ENCODE peak calls at places on chromosomes 5 and 9, in ten cellular contexts. One of them, this sample, is unnamed.

GRCh38 chr9:4955836-4956235 is 29.2 kb upstream of the JAK2 start:
- DNase-seq in tibial artery: no peak
- DNase-seq in left lung: no peak
- DNase-seq in adrenal gland: no peak
- DNase-seq in tibial nerve: no peak
- DNase-seq in CD8-positive, alpha-beta T cell: no peak
- DNase-seq in neural progenitor cell: no peak
- DNase-seq in HCT116: no peak
- DNase-seq in heart left ventricle: no peak
- DNase-seq in GM23338: no peak
- DNase-seq in this sample: no peak

GRCh38 chr9:76761448-76761847 is 2.8 kb upstream of the PCA3 start:
- DNase-seq in tibial artery: no peak
- DNase-seq in left lung: no peak
- DNase-seq in adrenal gland: no peak
- DNase-seq in tibial nerve: no peak
- DNase-seq in CD8-positive, alpha-beta T cell: no peak
- DNase-seq in neural progenitor cell: no peak
- DNase-seq in HCT116: no peak
- DNase-seq in heart left ventricle: no peak
- DNase-seq in GM23338: peak; percentile 13
- DNase-seq in this sample: no peak

GRCh38 chr9:113151696-113152630 is 1.2 kb downstream of the SLC31A2 start:
- DNase-seq in tibial artery: no peak
- DNase-seq in left lung: no peak
- DNase-seq in adrenal gland: no peak
- DNase-seq in tibial nerve: peak; percentile 14
- DNase-seq in CD8-positive, alpha-beta T cell: peak; percentile 5
- DNase-seq in neural progenitor cell: no peak
- DNase-seq in HCT116: no peak
- DNase-seq in heart left ventricle: no peak
- DNase-seq in GM23338: no peak
- DNase-seq in this sample: no peak

GRCh38 chr5:115543931-115544370 is 624 bp downstream of the FEM1C start:
- DNase-seq in tibial artery: peak; percentile 78
- DNase-seq in left lung: peak; percentile 64
- DNase-seq in adrenal gland: peak; percentile 54
- DNase-seq in tibial nerve: peak; percentile 60
- DNase-seq in CD8-positive, alpha-beta T cell: peak; percentile 69
- DNase-seq in neural progenitor cell: peak; percentile 61
- DNase-seq in HCT116: no peak
- DNase-seq in heart left ventricle: peak; percentile 51
- DNase-seq in GM23338: peak; percentile 43
- DNase-seq in this sample: peak; percentile 52

GRCh38 chr5:92380069-92380770 is 997.1 kb upstream of the ARRDC3 start:
- DNase-seq in tibial artery: no peak
- DNase-seq in left lung: no peak
- DNase-seq in adrenal gland: no peak
- DNase-seq in tibial nerve: no peak
- DNase-seq in CD8-positive, alpha-beta T cell: no peak
- DNase-seq in neural progenitor cell: no peak
- DNase-seq in HCT116: no peak
- DNase-seq in heart left ventricle: no peak
- DNase-seq in GM23338: no peak
- DNase-seq in this sample: no peak

GRCh38 chr5:179239256-179240135 is 105.8 kb downstream of the ADAMTS2 start:
- DNase-seq in tibial artery: peak; percentile 39
- DNase-seq in left lung: no peak
- DNase-seq in adrenal gland: no peak
- DNase-seq in tibial nerve: no peak
- DNase-seq in CD8-positive, alpha-beta T cell: no peak
- DNase-seq in neural progenitor cell: no peak
- DNase-seq in HCT116: no peak
- DNase-seq in heart left ventricle: peak; percentile 4
- DNase-seq in GM23338: no peak
- DNase-seq in this sample: no peak

GRCh38 chr5:176847155-176847554 is 36.8 kb downstream of the UNC5A start:
- DNase-seq in tibial artery: no peak
- DNase-seq in left lung: no peak
- DNase-seq in adrenal gland: no peak
- DNase-seq in tibial nerve: no peak
- DNase-seq in CD8-positive, alpha-beta T cell: no peak
- DNase-seq in neural progenitor cell: no peak
- DNase-seq in HCT116: no peak
- DNase-seq in heart left ventricle: peak; percentile 9
- DNase-seq in GM23338: no peak
- DNase-seq in this sample: no peak

GRCh38 chr5:171427318-171428167 is 8.1 kb downstream of the FGF18 start:
- DNase-seq in tibial artery: peak; percentile 40
- DNase-seq in left lung: no peak
- DNase-seq in adrenal gland: no peak
- DNase-seq in tibial nerve: no peak
- DNase-seq in CD8-positive, alpha-beta T cell: peak; percentile 31
- DNase-seq in neural progenitor cell: no peak
- DNase-seq in HCT116: no peak
- DNase-seq in heart left ventricle: peak; percentile 88
- DNase-seq in GM23338: no peak
- DNase-seq in this sample: peak; percentile 50

GRCh38 chr9:17578577-17578910 is 322 bp upstream of the SH3GL2 start:
- DNase-seq in tibial artery: no peak
- DNase-seq in left lung: no peak
- DNase-seq in adrenal gland: no peak
- DNase-seq in tibial nerve: no peak
- DNase-seq in CD8-positive, alpha-beta T cell: no peak
- DNase-seq in neural progenitor cell: no peak
- DNase-seq in HCT116: no peak
- DNase-seq in heart left ventricle: no peak
- DNase-seq in GM23338: no peak
- DNase-seq in this sample: no peak
- H3K27me3 ChIP-seq in tibial artery: no peaks in the 10 kb centered on the region
- H3K27me3 ChIP-seq in left lung: peaks cover 38% of the 10 kb centered on the region
- H3K27me3 ChIP-seq in adrenal gland: peaks cover 42% of the 10 kb centered on the region
- H3K27me3 ChIP-seq in tibial nerve: no peaks in the 10 kb centered on the region
- H3K27me3 ChIP-seq in CD8-positive, alpha-beta T cell: peaks cover 8% of the 10 kb centered on the region
- H3K27me3 ChIP-seq in neural progenitor cell: peaks cover 69% of the 10 kb centered on the region
- H3K27me3 ChIP-seq in HCT116: peaks cover 3% of the 10 kb centered on the region
- H3K27me3 ChIP-seq in heart left ventricle: peaks cover 39% of the 10 kb centered on the region
- H3K27me3 ChIP-seq in GM23338: peaks cover 46% of the 10 kb centered on the region
- H3K27me3 ChIP-seq in this sample: peaks cover 6% of the 10 kb centered on the region

GRCh38 chr5:139691275-139691629 is 43.1 kb downstream of the CXXC5 start:
- DNase-seq in tibial artery: no peak
- DNase-seq in left lung: no peak
- DNase-seq in adrenal gland: no peak
- DNase-seq in tibial nerve: no peak
- DNase-seq in CD8-positive, alpha-beta T cell: no peak
- DNase-seq in neural progenitor cell: no peak
- DNase-seq in HCT116: no peak
- DNase-seq in heart left ventricle: no peak
- DNase-seq in GM23338: no peak
- DNase-seq in this sample: no peak

GRCh38 chr5:139688712-139689413 is 40.7 kb downstream of the CXXC5 start:
- DNase-seq in tibial artery: no peak
- DNase-seq in left lung: no peak
- DNase-seq in adrenal gland: no peak
- DNase-seq in tibial nerve: no peak
- DNase-seq in CD8-positive, alpha-beta T cell: no peak
- DNase-seq in neural progenitor cell: no peak
- DNase-seq in HCT116: no peak
- DNase-seq in heart left ventricle: no peak
- DNase-seq in GM23338: peak; percentile 49
- DNase-seq in this sample: no peak

GRCh38 chr5:139689631-139690384 is 41.7 kb downstream of the CXXC5 start:
- DNase-seq in tibial artery: no peak
- DNase-seq in left lung: no peak
- DNase-seq in adrenal gland: peak; percentile 29
- DNase-seq in tibial nerve: peak; percentile 67
- DNase-seq in CD8-positive, alpha-beta T cell: no peak
- DNase-seq in neural progenitor cell: no peak
- DNase-seq in HCT116: no peak
- DNase-seq in heart left ventricle: no peak
- DNase-seq in GM23338: peak; percentile 72
- DNase-seq in this sample: no peak

GRCh38 chr5:139692148-139692547 is 44.0 kb downstream of the CXXC5 start:
- DNase-seq in tibial artery: no peak
- DNase-seq in left lung: no peak
- DNase-seq in adrenal gland: no peak
- DNase-seq in tibial nerve: no peak
- DNase-seq in CD8-positive, alpha-beta T cell: no peak
- DNase-seq in neural progenitor cell: no peak
- DNase-seq in HCT116: no peak
- DNase-seq in heart left ventricle: no peak
- DNase-seq in GM23338: no peak
- DNase-seq in this sample: no peak

DNA sequence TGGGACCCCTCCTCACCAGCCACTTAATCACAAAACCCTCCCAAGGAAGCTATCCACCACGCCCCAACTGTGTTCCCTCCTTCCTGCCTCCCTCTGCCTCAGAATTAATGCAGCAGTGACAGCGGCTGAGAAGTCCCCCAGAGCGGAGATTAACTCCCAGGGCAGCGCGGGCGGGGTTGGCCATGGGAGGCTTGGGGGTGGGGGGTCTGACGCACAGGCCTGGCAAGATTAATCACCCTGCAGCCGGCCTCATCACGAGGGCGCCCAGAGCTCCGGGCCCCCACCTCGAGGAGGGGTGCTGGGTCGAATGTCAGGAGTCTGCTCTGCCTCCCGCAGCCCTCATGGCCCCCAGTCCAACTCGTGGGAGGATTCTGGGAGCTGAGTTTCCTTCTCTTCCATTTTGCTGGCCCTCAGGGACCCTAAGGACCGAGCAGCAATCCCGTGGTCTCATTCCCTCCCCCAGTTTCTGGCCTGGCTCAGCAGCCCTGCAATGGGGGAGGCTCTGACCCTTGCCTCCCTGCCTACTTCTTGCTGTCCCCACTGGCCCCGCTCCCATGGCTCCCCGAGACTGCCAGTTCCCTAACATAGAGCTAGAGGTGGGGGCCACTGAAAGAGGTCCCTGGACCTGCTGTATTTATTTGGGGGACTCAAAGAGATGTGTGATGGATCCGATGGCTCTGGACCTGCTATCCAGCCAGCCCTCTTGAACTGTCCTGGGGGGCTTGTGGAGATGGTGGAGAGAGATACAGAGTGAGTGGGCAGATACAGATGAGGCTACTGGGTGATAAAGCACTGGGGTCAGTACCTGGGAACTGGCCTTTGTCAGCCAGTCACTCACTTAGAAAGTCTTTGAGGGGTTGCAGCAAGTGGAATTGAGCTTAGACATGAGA is 42.5 kb downstream of the CXXC5 start:
- DNase-seq in tibial artery: peak; percentile 83
- DNase-seq in left lung: no peak
- DNase-seq in adrenal gland: peak; percentile 37
- DNase-seq in tibial nerve: no peak
- DNase-seq in CD8-positive, alpha-beta T cell: no peak
- DNase-seq in neural progenitor cell: peak; percentile 76
- DNase-seq in HCT116: no peak
- DNase-seq in heart left ventricle: no peak
- DNase-seq in GM23338: peak; percentile 48
- DNase-seq in this sample: no peak
- TF ChIP-seq CTCF in tibial artery: no peak
- TF ChIP-seq CTCF in left lung: no peak
- TF ChIP-seq CTCF in adrenal gland: no peak
- TF ChIP-seq CTCF in tibial nerve: no peak
- TF ChIP-seq CTCF in CD8-positive, alpha-beta T cell: peak; percentile 11
- TF ChIP-seq CTCF in neural progenitor cell: no peak
- TF ChIP-seq CTCF in HCT116: no peak
- TF ChIP-seq CTCF in heart left ventricle: no peak
- TF ChIP-seq CTCF in GM23338: no peak
- TF ChIP-seq CTCF in this sample: no peak

GRCh38 chr9:114606068-114606467 is 5.0 kb upstream of the TMEM268 start:
- DNase-seq in tibial artery: no peak
- DNase-seq in left lung: no peak
- DNase-seq in adrenal gland: no peak
- DNase-seq in tibial nerve: no peak
- DNase-seq in CD8-positive, alpha-beta T cell: no peak
- DNase-seq in neural progenitor cell: no peak
- DNase-seq in HCT116: no peak
- DNase-seq in heart left ventricle: no peak
- DNase-seq in GM23338: peak; percentile 29
- DNase-seq in this sample: no peak

GRCh38 chr9:114604974-114605373 is 6.1 kb upstream of the TMEM268 start:
- DNase-seq in tibial artery: no peak
- DNase-seq in left lung: no peak
- DNase-seq in adrenal gland: no peak
- DNase-seq in tibial nerve: no peak
- DNase-seq in CD8-positive, alpha-beta T cell: no peak
- DNase-seq in neural progenitor cell: no peak
- DNase-seq in HCT116: no peak
- DNase-seq in heart left ventricle: no peak
- DNase-seq in GM23338: no peak
- DNase-seq in this sample: no peak

GRCh38 chr9:114606597-114607207 is 4.4 kb upstream of the TMEM268 start:
- DNase-seq in tibial artery: no peak
- DNase-seq in left lung: no peak
- DNase-seq in adrenal gland: peak; percentile 72
- DNase-seq in tibial nerve: peak; percentile 23
- DNase-seq in CD8-positive, alpha-beta T cell: no peak
- DNase-seq in neural progenitor cell: no peak
- DNase-seq in HCT116: no peak
- DNase-seq in heart left ventricle: peak; percentile 66
- DNase-seq in GM23338: no peak
- DNase-seq in this sample: no peak

GRCh38 chr9:114608525-114608796 is 2.6 kb upstream of the TMEM268 start:
- DNase-seq in tibial artery: no peak
- DNase-seq in left lung: no peak
- DNase-seq in adrenal gland: no peak
- DNase-seq in tibial nerve: no peak
- DNase-seq in CD8-positive, alpha-beta T cell: no peak
- DNase-seq in neural progenitor cell: no peak
- DNase-seq in HCT116: no peak
- DNase-seq in heart left ventricle: no peak
- DNase-seq in GM23338: no peak
- DNase-seq in this sample: no peak

GRCh38 chr9:114607671-114608524 is 3.2 kb upstream of the TMEM268 start:
- DNase-seq in tibial artery: no peak
- DNase-seq in left lung: no peak
- DNase-seq in adrenal gland: no peak
- DNase-seq in tibial nerve: no peak
- DNase-seq in CD8-positive, alpha-beta T cell: no peak
- DNase-seq in neural progenitor cell: no peak
- DNase-seq in HCT116: no peak
- DNase-seq in heart left ventricle: no peak
- DNase-seq in GM23338: no peak
- DNase-seq in this sample: no peak
- H3K4me1 ChIP-seq in tibial artery: peaks cover 10% of the 10 kb centered on the region
- H3K4me1 ChIP-seq in left lung: peaks cover 3% of the 10 kb centered on the region
- H3K4me1 ChIP-seq in adrenal gland: peaks cover 21% of the 10 kb centered on the region
- H3K4me1 ChIP-seq in tibial nerve: peaks cover 27% of the 10 kb centered on the region
- H3K4me1 ChIP-seq in CD8-positive, alpha-beta T cell: peaks cover 17% of the 10 kb centered on the region
- H3K4me1 ChIP-seq in neural progenitor cell: no peaks in the 10 kb centered on the region
- H3K4me1 ChIP-seq in HCT116: peaks cover 11% of the 10 kb centered on the region
- H3K4me1 ChIP-seq in heart left ventricle: peaks cover 23% of the 10 kb centered on the region
- H3K4me1 ChIP-seq in GM23338: peaks cover 12% of the 10 kb centered on the region
- H3K4me1 ChIP-seq in this sample: peaks cover 13% of the 10 kb centered on the region

GRCh38 chr9:124017929-124018730 is 6.6 kb downstream of the LHX2 start:
- DNase-seq in tibial artery: peak; percentile 44
- DNase-seq in left lung: no peak
- DNase-seq in adrenal gland: no peak
- DNase-seq in tibial nerve: no peak
- DNase-seq in CD8-positive, alpha-beta T cell: no peak
- DNase-seq in neural progenitor cell: peak; percentile 81
- DNase-seq in HCT116: no peak
- DNase-seq in heart left ventricle: no peak
- DNase-seq in GM23338: peak; percentile 69
- DNase-seq in this sample: no peak

GRCh38 chr9:124020520-124021384 is 9.2 kb downstream of the LHX2 start:
- DNase-seq in tibial artery: peak; percentile 62
- DNase-seq in left lung: no peak
- DNase-seq in adrenal gland: no peak
- DNase-seq in tibial nerve: no peak
- DNase-seq in CD8-positive, alpha-beta T cell: no peak
- DNase-seq in neural progenitor cell: peak; percentile 43
- DNase-seq in HCT116: no peak
- DNase-seq in heart left ventricle: no peak
- DNase-seq in GM23338: peak; percentile 80
- DNase-seq in this sample: no peak

GRCh38 chr9:124021385-124021769 is 9.8 kb downstream of the LHX2 start:
- DNase-seq in tibial artery: no peak
- DNase-seq in left lung: no peak
- DNase-seq in adrenal gland: no peak
- DNase-seq in tibial nerve: no peak
- DNase-seq in CD8-positive, alpha-beta T cell: no peak
- DNase-seq in neural progenitor cell: no peak
- DNase-seq in HCT116: no peak
- DNase-seq in heart left ventricle: no peak
- DNase-seq in GM23338: no peak
- DNase-seq in this sample: no peak

GRCh38 chr9:124018731-124019697 is 7.4 kb downstream of the LHX2 start:
- DNase-seq in tibial artery: peak; percentile 53
- DNase-seq in left lung: no peak
- DNase-seq in adrenal gland: no peak
- DNase-seq in tibial nerve: no peak
- DNase-seq in CD8-positive, alpha-beta T cell: no peak
- DNase-seq in neural progenitor cell: peak; percentile 55
- DNase-seq in HCT116: no peak
- DNase-seq in heart left ventricle: no peak
- DNase-seq in GM23338: peak; percentile 64
- DNase-seq in this sample: no peak

GRCh38 chr9:124019771-124020519 is 8.4 kb downstream of the LHX2 start:
- DNase-seq in tibial artery: peak; percentile 53
- DNase-seq in left lung: no peak
- DNase-seq in adrenal gland: no peak
- DNase-seq in tibial nerve: no peak
- DNase-seq in CD8-positive, alpha-beta T cell: no peak
- DNase-seq in neural progenitor cell: peak; percentile 14
- DNase-seq in HCT116: no peak
- DNase-seq in heart left ventricle: no peak
- DNase-seq in GM23338: no peak
- DNase-seq in this sample: no peak
- H3K27me3 ChIP-seq in tibial artery: peaks cover 20% of the 10 kb centered on the region
- H3K27me3 ChIP-seq in left lung: peaks cover 99% of the 10 kb centered on the region
- H3K27me3 ChIP-seq in adrenal gland: peaks cover 87% of the 10 kb centered on the region
- H3K27me3 ChIP-seq in tibial nerve: peaks cover 3% of the 10 kb centered on the region
- H3K27me3 ChIP-seq in CD8-positive, alpha-beta T cell: peaks cover 52% of the 10 kb centered on the region
- H3K27me3 ChIP-seq in neural progenitor cell: peaks cover 100% of the 10 kb centered on the region
- H3K27me3 ChIP-seq in HCT116: no peaks in the 10 kb centered on the region
- H3K27me3 ChIP-seq in heart left ventricle: peaks cover 98% of the 10 kb centered on the region
- H3K27me3 ChIP-seq in GM23338: peaks cover 100% of the 10 kb centered on the region
- H3K27me3 ChIP-seq in this sample: peaks cover 100% of the 10 kb centered on the region

This sample was measured in heart right ventricle.